ENCODE peak calls at places on chromosomes 6 and 20, in seven cellular contexts. H is endothelial cell of umbilical vein, R is IMR-90, N is neuronal stem cell, F is astrocyte, A is NT2/D1, Y is fibroblast of lung. W is an unnamed sample.
A peak's percentile ranks its signal among the peaks of the same experiment; 100 is the strongest.

GRCh38 chr6:112450663-112451062 is 103.5 kb downstream of the RFPL4B start:
- DNase-seq in H (no peak), R (no peak), N (no peak), F (no peak), A (no peak), Y (no peak), W (no peak)

GRCh38 chr6:22497299-22497698 is 72.1 kb upstream of the HDGFL1 start:
- DNase-seq in H (no peak), R (no peak), N (no peak), F (no peak), A (no peak), Y (no peak), W (no peak)

GRCh38 chr6:51398793-51399192 is 580.1 kb downstream of the TFAP2B start:
- DNase-seq in H (no peak), R (no peak), N (no peak), F (no peak), A (no peak), Y (no peak), W (no peak)

GRCh38 chr6:10522929-10523573 is 1.9 kb downstream of the GCNT2 start:
- DNase-seq in H (no peak), R (no peak), N (no peak), F (no peak), A (peak; percentile 74), Y (no peak), W (peak; percentile 80)

GRCh38 chr6:63214816-63215215 is 3.5 kb downstream of the FKBP1C start:
- DNase-seq in H (no peak), R (no peak), N (no peak), F (no peak), A (no peak), Y (no peak), W (no peak)

GRCh38 chr6:24330137-24330732 is 27.6 kb downstream of the DCDC2 start:
- DNase-seq in H (no peak), R (no peak), N (no peak), F (peak; percentile 53), A (no peak), Y (no peak), W (no peak)

GRCh38 chr20:21702553-21703467 is 2.7 kb upstream of the PAX1 start:
- DNase-seq in H (peak; percentile 41), R (peak; percentile 3), N (peak; percentile 86), F (no peak), A (peak; percentile 50), Y (peak; percentile 8), W (peak; percentile 98)

GRCh38 chr6:161212902-161213301 is 61.0 kb downstream of the AGPAT4 start:
- DNase-seq in H (no peak), R (no peak), N (no peak), F (peak; percentile 28), A (no peak), Y (no peak), W (no peak)

GRCh38 chr6:44915111-44915510 is 413.0 kb upstream of the RUNX2 start:
- DNase-seq in H (no peak), R (no peak), N (no peak), F (peak; percentile 14), A (no peak), Y (no peak), W (no peak)

GRCh38 chr20:10319855-10320254 is 101.2 kb downstream of the SNAP25 start:
- DNase-seq in H (no peak), R (no peak), N (no peak), F (peak; percentile 51), A (no peak), Y (no peak), W (no peak)

GRCh38 chr6:38187285-38187684 is 367.8 kb downstream of the ZFAND3 start:
- DNase-seq in H (no peak), R (no peak), N (no peak), F (no peak), A (no peak), Y (no peak), W (peak; percentile 67)

GRCh38 chr6:169445661-169446581 is 192.3 kb upstream of the THBS2 start:
- DNase-seq in H (no peak), R (no peak), N (no peak), F (no peak), A (no peak), Y (no peak), W (peak; percentile 53)

GRCh38 chr6:30741789-30742315 is 635 bp downstream of the FLOT1 start:
- DNase-seq in H (peak; percentile 90), R (no peak), N (no peak), F (no peak), A (no peak), Y (no peak), W (no peak)

GRCh38 chr6:19552588-19552987 is 284.6 kb upstream of the ID4 start:
- DNase-seq in H (no peak), R (no peak), N (no peak), F (no peak), A (no peak), Y (no peak), W (no peak)

GRCh38 chr6:107612762-107613415 is 123.0 kb downstream of the SOBP start:
- DNase-seq in H (peak; percentile 70), R (no peak), N (no peak), F (no peak), A (no peak), Y (no peak), W (no peak)

GRCh38 chr6:143400258-143401059 is 50.0 kb downstream of the ADAT2 start:
- DNase-seq in H (no peak), R (no peak), N (no peak), F (no peak), A (no peak), Y (no peak), W (no peak)

GRCh38 chr6:63610944-63611343 is 24.7 kb upstream of the PHF3 start:
- DNase-seq in H (no peak), R (no peak), N (no peak), F (no peak), A (no peak), Y (no peak), W (no peak)

GRCh38 chr6:11277275-11278206 is 45.1 kb upstream of the NEDD9 start:
- DNase-seq in H (peak; percentile 71), R (peak; percentile 82), N (peak; percentile 66), F (peak; percentile 93), A (peak; percentile 59), Y (peak; percentile 64), W (peak; percentile 84)

GRCh38 chr6:109117346-109118035 is 22.2 kb downstream of the CEP57L1 start:
- DNase-seq in H (no peak), R (no peak), N (no peak), F (no peak), A (no peak), Y (no peak), W (no peak)

GRCh38 chr20:22584630-22584921 is 204 bp upstream of the FOXA2 start:
- DNase-seq in H (no peak), R (no peak), N (no peak), F (no peak), A (no peak), Y (no peak), W (peak; percentile 94)

GRCh38 chr6:37756141-37756540 is 58.5 kb upstream of the MDGA1 start:
- DNase-seq in H (no peak), R (no peak), N (no peak), F (no peak), A (no peak), Y (no peak), W (no peak)

GRCh38 chr20:9241232-9241692 is 172.4 kb downstream of the PLCB4 start:
- DNase-seq in H (peak; percentile 66), R (peak; percentile 54), N (no peak), F (peak; percentile 98), A (no peak), Y (peak; percentile 69), W (no peak)

GRCh38 chr6:158819977-158820632 is 937 bp upstream of the EZR start:
- DNase-seq in H (no peak), R (no peak), N (no peak), F (no peak), A (no peak), Y (peak; percentile 56), W (peak; percentile 36)

GRCh38 chr6:142819603-142820335 is 125.2 kb downstream of the HIVEP2 start:
- DNase-seq in H (peak; percentile 95), R (peak; percentile 65), N (no peak), F (peak; percentile 66), A (no peak), Y (peak; percentile 35), W (no peak)

DNA sequence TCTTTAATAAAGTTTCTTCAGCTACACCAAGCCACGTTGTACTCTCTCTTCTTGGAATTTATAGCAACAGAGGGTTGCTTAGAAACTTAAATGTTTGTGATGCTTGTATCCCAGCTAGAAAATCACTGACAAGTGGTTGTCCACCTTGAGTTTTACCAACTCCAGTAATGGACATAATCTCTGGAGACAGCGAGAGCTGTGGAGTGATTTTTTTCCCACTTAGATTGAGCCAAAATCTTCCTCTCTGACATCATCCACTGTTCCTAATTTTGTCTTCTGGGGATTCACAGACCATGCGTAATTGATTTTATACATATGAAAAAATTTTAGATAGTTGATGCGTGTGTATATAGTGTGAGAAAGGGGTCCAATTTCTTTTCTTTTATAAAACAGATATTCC is 8.0 kb downstream of the ECT2L start:
- DNase-seq in H (no peak), R (no peak), N (no peak), F (no peak), A (no peak), Y (peak; percentile 23), W (no peak)
- H3K9ac ChIP-seq in H (no peak overlapping the region), R (no peak overlapping the region), N (no peak overlapping the region), F (no peak overlapping the region), A (no peak overlapping the region), Y (no peak overlapping the region), W (no peak overlapping the region)

DNA sequence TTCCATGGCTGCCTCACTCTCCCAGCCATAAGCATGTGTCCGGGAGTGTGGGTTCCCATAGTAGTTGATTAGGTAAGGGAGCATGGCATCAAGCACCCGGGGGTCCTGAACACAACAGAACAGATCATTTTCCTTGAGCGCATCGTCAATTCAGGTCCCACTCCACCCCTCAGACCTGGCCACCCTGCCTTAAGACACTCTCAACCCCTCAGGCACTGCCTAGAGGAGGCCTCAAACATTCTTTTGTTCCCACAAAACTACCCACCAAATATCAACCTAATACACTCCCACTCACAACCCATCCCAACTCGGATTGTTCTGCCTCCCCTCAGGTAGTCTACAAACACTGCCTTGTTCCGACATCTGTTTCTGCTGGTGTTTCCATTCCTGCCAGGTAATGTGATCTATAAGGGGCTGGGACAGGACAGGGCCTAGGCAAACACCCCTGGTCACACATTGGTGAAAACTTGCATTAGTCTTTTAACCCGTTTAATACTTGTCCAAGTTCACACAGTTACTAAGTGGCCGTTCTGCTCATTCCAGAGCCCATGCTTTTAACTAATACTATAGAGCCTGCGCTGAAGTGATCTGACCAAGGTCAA is 1.4 kb downstream of the NFS1 start:
- DNase-seq in H (no peak), R (no peak), N (no peak), F (no peak), A (no peak), Y (no peak), W (no peak)
- H3K4me3 ChIP-seq in H (peak overlapping the region; percentile 87), R (peak overlapping the region; percentile 73), N (no peak overlapping the region), F (peak overlapping the region; percentile 97), A (peak overlapping the region; percentile 96), Y (no peak overlapping the region), W (peak overlapping the region; percentile 96)

GRCh38 chr20:36859282-36859555 is 16.7 kb upstream of the TLDC2 start:
- DNase-seq in H (no peak), R (no peak), N (no peak), F (no peak), A (no peak), Y (no peak), W (no peak)
- H3K9ac ChIP-seq in H (no peak overlapping the region), R (no peak overlapping the region), N (no peak overlapping the region), F (no peak overlapping the region), A (no peak overlapping the region), Y (no peak overlapping the region), W (no peak overlapping the region)

DNA sequence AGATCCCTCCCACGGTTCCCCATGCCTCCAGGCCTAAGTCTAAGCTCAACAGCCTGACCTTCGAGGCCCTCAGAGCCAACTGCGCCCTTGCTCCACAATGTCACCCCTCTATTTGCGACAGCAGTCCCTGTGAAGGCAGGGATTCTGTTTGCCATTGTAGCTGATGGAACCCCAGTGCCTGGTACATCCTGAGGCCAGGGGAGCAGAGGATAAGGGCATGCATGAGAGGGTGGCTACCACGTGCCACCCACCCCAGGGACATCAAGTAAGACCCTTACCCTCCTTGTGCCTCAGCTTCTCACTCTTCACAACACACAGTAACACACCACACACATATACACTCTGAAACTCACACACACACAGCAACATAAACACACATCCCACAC is 20.0 kb upstream of the SIRPA start:
- DNase-seq in H (no peak), R (no peak), N (no peak), F (no peak), A (no peak), Y (no peak), W (no peak)
- H3K4me3 ChIP-seq in H (no peak overlapping the region), R (no peak overlapping the region), N (no peak overlapping the region), F (no peak overlapping the region), A (no peak overlapping the region), Y (no peak overlapping the region), W (no peak overlapping the region)